ENCODE peak calls at places on chromosomes 6 and 20, in five cellular contexts. One of them, this sample, is unnamed.

GRCh38 chr6:148440877-148441453 is 98.3 kb downstream of the SASH1 start:
- DNase-seq in Peyer's patch: no peak
- DNase-seq in HL-60: no peak
- DNase-seq in H9: no peak
- DNase-seq in AG04450: peak
- DNase-seq in this sample: no peak

GRCh38 chr20:34472246-34472925 is 43.8 kb upstream of the DYNLRB1 start:
- DNase-seq in Peyer's patch: no peak
- DNase-seq in HL-60: no peak
- DNase-seq in H9: no peak
- DNase-seq in AG04450: no peak
- DNase-seq in this sample: no peak

GRCh38 chr20:1283522-1284210 is 17.6 kb downstream of the SNPH start:
- DNase-seq in Peyer's patch: no peak
- DNase-seq in HL-60: no peak
- DNase-seq in H9: no peak
- DNase-seq in AG04450: no peak
- DNase-seq in this sample: peak

GRCh38 chr20:50724851-50725721 is 6.3 kb upstream of the PARD6B start:
- DNase-seq in Peyer's patch: no peak
- DNase-seq in HL-60: no peak
- DNase-seq in H9: peak
- DNase-seq in AG04450: peak
- DNase-seq in this sample: no peak

GRCh38 chr6:30238178-30238795 is 25.1 kb upstream of the TRIM26 start:
- DNase-seq in Peyer's patch: no peak
- DNase-seq in HL-60: peak
- DNase-seq in H9: peak
- DNase-seq in AG04450: no peak
- DNase-seq in this sample: no peak

GRCh38 chr6:159948199-159948598 is 20.7 kb upstream of the IGF2R start:
- DNase-seq in Peyer's patch: no peak
- DNase-seq in HL-60: no peak
- DNase-seq in H9: no peak
- DNase-seq in AG04450: no peak
- DNase-seq in this sample: no peak

GRCh38 chr20:61520076-61520639 is 268.1 kb downstream of the CDH4 start:
- DNase-seq in Peyer's patch: no peak
- DNase-seq in HL-60: no peak
- DNase-seq in H9: no peak
- DNase-seq in AG04450: no peak
- DNase-seq in this sample: no peak

GRCh38 chr6:37916675-37917074 is 97.1 kb downstream of the ZFAND3 start:
- DNase-seq in Peyer's patch: no peak
- DNase-seq in HL-60: no peak
- DNase-seq in H9: no peak
- DNase-seq in AG04450: no peak
- DNase-seq in this sample: no peak

GRCh38 chr6:148885154-148885870 is 138.5 kb downstream of the UST start:
- DNase-seq in Peyer's patch: no peak
- DNase-seq in HL-60: no peak
- DNase-seq in H9: no peak
- DNase-seq in AG04450: peak
- DNase-seq in this sample: no peak

GRCh38 chr6:139962663-139963314 is 588.3 kb upstream of the CITED2 start:
- DNase-seq in Peyer's patch: no peak
- DNase-seq in HL-60: no peak
- DNase-seq in H9: no peak
- DNase-seq in AG04450: no peak
- DNase-seq in this sample: no peak

GRCh38 chr6:154931741-154932424 is 63.2 kb upstream of the TIAM2 start:
- DNase-seq in Peyer's patch: no peak
- DNase-seq in HL-60: no peak
- DNase-seq in H9: no peak
- DNase-seq in AG04450: peak
- DNase-seq in this sample: no peak

GRCh38 chr6:72464791-72465691 is 156.8 kb upstream of the KCNQ5 start:
- DNase-seq in Peyer's patch: no peak
- DNase-seq in HL-60: no peak
- DNase-seq in H9: no peak
- DNase-seq in AG04450: peak
- DNase-seq in this sample: no peak

GRCh38 chr6:64996301-64996700 is 710.7 kb downstream of the EYS start:
- DNase-seq in Peyer's patch: no peak
- DNase-seq in HL-60: no peak
- DNase-seq in H9: no peak
- DNase-seq in AG04450: no peak
- DNase-seq in this sample: no peak

GRCh38 chr6:89180971-89181370 is 35.1 kb downstream of the PM20D2 start:
- DNase-seq in Peyer's patch: no peak
- DNase-seq in HL-60: no peak
- DNase-seq in H9: no peak
- DNase-seq in AG04450: no peak
- DNase-seq in this sample: no peak

GRCh38 chr6:16270178-16270794 is 31.9 kb downstream of the GMPR start:
- DNase-seq in Peyer's patch: no peak
- DNase-seq in HL-60: no peak
- DNase-seq in H9: no peak
- DNase-seq in AG04450: no peak
- DNase-seq in this sample: no peak

GRCh38 chr20:5779071-5779470 is 28.9 kb downstream of the SHLD1 start:
- DNase-seq in Peyer's patch: no peak
- DNase-seq in HL-60: no peak
- DNase-seq in H9: no peak
- DNase-seq in AG04450: no peak
- DNase-seq in this sample: no peak

GRCh38 chr20:30502670-30503069 is 754.8 kb upstream of the DEFB115 start:
- DNase-seq in Peyer's patch: no peak
- DNase-seq in HL-60: no peak
- DNase-seq in H9: no peak
- DNase-seq in AG04450: no peak
- DNase-seq in this sample: no peak

GRCh38 chr20:52943185-52943841 is 28.8 kb upstream of the TSHZ2 start:
- DNase-seq in Peyer's patch: no peak
- DNase-seq in HL-60: peak
- DNase-seq in H9: no peak
- DNase-seq in AG04450: no peak
- DNase-seq in this sample: no peak

GRCh38 chr6:152173321-152173720 is 365.8 kb downstream of the ESR1 start:
- DNase-seq in Peyer's patch: no peak
- DNase-seq in HL-60: no peak
- DNase-seq in H9: no peak
- DNase-seq in AG04450: no peak
- DNase-seq in this sample: no peak

GRCh38 chr6:144351741-144352140 is 66.6 kb downstream of the UTRN start:
- DNase-seq in Peyer's patch: no peak
- DNase-seq in HL-60: no peak
- DNase-seq in H9: no peak
- DNase-seq in AG04450: no peak
- DNase-seq in this sample: no peak

GRCh38 chr6:1841131-1841530 is 231.4 kb downstream of the FOXC1 start:
- DNase-seq in Peyer's patch: no peak
- DNase-seq in HL-60: no peak
- DNase-seq in H9: no peak
- DNase-seq in AG04450: no peak
- DNase-seq in this sample: no peak

GRCh38 chr6:31308050-31308844 is 36.4 kb upstream of the HLA-C start:
- DNase-seq in Peyer's patch: peak
- DNase-seq in HL-60: no peak
- DNase-seq in H9: peak
- DNase-seq in AG04450: no peak
- DNase-seq in this sample: peak

GRCh38 chr6:41757931-41758640 is 10.9 kb upstream of the PGC start:
- DNase-seq in Peyer's patch: no peak
- DNase-seq in HL-60: no peak
- DNase-seq in H9: no peak
- DNase-seq in AG04450: no peak
- DNase-seq in this sample: no peak

GRCh38 chr6:134517863-134518262 is 200.0 kb upstream of the SGK1 start:
- DNase-seq in Peyer's patch: no peak
- DNase-seq in HL-60: no peak
- DNase-seq in H9: no peak
- DNase-seq in AG04450: no peak
- DNase-seq in this sample: no peak

GRCh38 chr6:22499815-22500214 is 69.6 kb upstream of the HDGFL1 start:
- DNase-seq in Peyer's patch: no peak
- DNase-seq in HL-60: no peak
- DNase-seq in H9: no peak
- DNase-seq in AG04450: no peak
- DNase-seq in this sample: no peak

GRCh38 chr6:39195792-39196385 is 33.4 kb downstream of the KCNK5 start:
- DNase-seq in Peyer's patch: no peak
- DNase-seq in HL-60: no peak
- DNase-seq in H9: no peak
- DNase-seq in AG04450: no peak
- DNase-seq in this sample: no peak

GRCh38 chr20:19549896-19550295 is 208.2 kb upstream of the RIN2 start:
- DNase-seq in Peyer's patch: no peak
- DNase-seq in HL-60: no peak
- DNase-seq in H9: no peak
- DNase-seq in AG04450: no peak
- DNase-seq in this sample: no peak

GRCh38 chr6:123030292-123030691 is 34.3 kb downstream of the CLVS2 start:
- DNase-seq in Peyer's patch: no peak
- DNase-seq in HL-60: no peak
- DNase-seq in H9: no peak
- DNase-seq in AG04450: no peak
- DNase-seq in this sample: no peak

GRCh38 chr6:85580878-85581267 is 12.8 kb downstream of the SNX14 start:
- DNase-seq in Peyer's patch: no peak
- DNase-seq in HL-60: no peak
- DNase-seq in H9: peak
- DNase-seq in AG04450: no peak
- DNase-seq in this sample: no peak

GRCh38 chr6:49570474-49571079 is 20.1 kb downstream of the C6orf141 start:
- DNase-seq in Peyer's patch: no peak
- DNase-seq in HL-60: no peak
- DNase-seq in H9: no peak
- DNase-seq in AG04450: no peak
- DNase-seq in this sample: no peak

GRCh38 chr6:68468244-68468884 is 166.7 kb upstream of the ADGRB3 start:
- DNase-seq in Peyer's patch: no peak
- DNase-seq in HL-60: no peak
- DNase-seq in H9: peak
- DNase-seq in AG04450: no peak
- DNase-seq in this sample: no peak
- TF ChIP-seq CTCF in Peyer's patch: no peak
- TF ChIP-seq CTCF in HL-60: no peak
- TF ChIP-seq CTCF in H9: peak
- TF ChIP-seq CTCF in AG04450: peak
- TF ChIP-seq CTCF in this sample: no peak

GRCh38 chr6:113763311-113763766 is 93.8 kb upstream of the MARCKS start:
- DNase-seq in Peyer's patch: no peak
- DNase-seq in HL-60: no peak
- DNase-seq in H9: no peak
- DNase-seq in AG04450: no peak
- DNase-seq in this sample: no peak
- H3K27ac ChIP-seq in Peyer's patch: no peak
- H3K27ac ChIP-seq in HL-60: peak
- H3K27ac ChIP-seq in H9: no peak
- H3K27ac ChIP-seq in AG04450: no peak
- H3K27ac ChIP-seq in this sample: no peak

GRCh38 chr6:33069021-33069738 is 4.3 kb downstream of the HLA-DPA1 start:
- DNase-seq in Peyer's patch: no peak
- DNase-seq in HL-60: no peak
- DNase-seq in H9: no peak
- DNase-seq in AG04450: no peak
- DNase-seq in this sample: no peak

GRCh38 chr6:33070909-33071308 is 2.5 kb downstream of the HLA-DPA1 start:
- DNase-seq in Peyer's patch: no peak
- DNase-seq in HL-60: no peak
- DNase-seq in H9: no peak
- DNase-seq in AG04450: no peak
- DNase-seq in this sample: no peak

GRCh38 chr6:33065312-33065711 is 8.1 kb downstream of the HLA-DPA1 start:
- DNase-seq in Peyer's patch: no peak
- DNase-seq in HL-60: no peak
- DNase-seq in H9: no peak
- DNase-seq in AG04450: no peak
- DNase-seq in this sample: no peak

GRCh38 chr6:33064723-33065122 is 8.7 kb downstream of the HLA-DPA1 start:
- DNase-seq in Peyer's patch: no peak
- DNase-seq in HL-60: no peak
- DNase-seq in H9: no peak
- DNase-seq in AG04450: no peak
- DNase-seq in this sample: no peak

DNA sequence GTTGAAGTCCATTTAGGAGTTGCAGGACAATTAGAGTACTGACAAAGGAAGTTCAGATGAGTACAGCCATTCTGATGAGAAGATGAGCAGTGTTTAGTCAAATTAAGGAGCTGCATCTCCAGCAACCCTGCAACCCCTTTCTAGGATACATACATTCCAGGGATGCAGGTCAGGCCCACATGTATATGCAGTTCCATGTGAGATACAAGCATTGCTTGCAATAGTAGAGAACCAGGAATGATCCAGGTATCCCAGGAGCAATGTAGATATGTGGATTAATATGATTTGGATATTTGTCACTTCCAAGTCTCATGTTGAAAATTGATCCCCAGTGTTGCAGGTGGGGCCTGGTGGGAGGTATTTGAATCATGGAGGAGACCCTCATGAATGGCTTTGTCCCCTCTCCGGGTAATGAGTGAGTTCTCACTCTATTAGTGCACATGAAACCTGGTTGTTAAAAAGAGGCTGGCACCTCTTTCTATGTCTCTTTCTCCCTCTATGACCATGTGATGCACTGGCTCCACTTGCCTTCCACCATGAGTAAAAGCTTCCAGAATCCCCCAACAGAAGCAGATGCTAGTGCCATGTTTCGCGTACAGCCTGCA is 6.4 kb downstream of the HLA-DPA1 start:
- DNase-seq in Peyer's patch: no peak
- DNase-seq in HL-60: no peak
- DNase-seq in H9: no peak
- DNase-seq in AG04450: no peak
- DNase-seq in this sample: no peak
- TF ChIP-seq CTCF in Peyer's patch: no peak
- TF ChIP-seq CTCF in HL-60: no peak
- TF ChIP-seq CTCF in H9: no peak
- TF ChIP-seq CTCF in AG04450: no peak
- TF ChIP-seq CTCF in this sample: no peak

GRCh38 chr6:166173292-166173951 is 5.8 kb upstream of the TBXT start:
- DNase-seq in Peyer's patch: no peak
- DNase-seq in HL-60: peak
- DNase-seq in H9: peak
- DNase-seq in AG04450: no peak
- DNase-seq in this sample: no peak

GRCh38 chr6:166176106-166176505 is 8.5 kb upstream of the TBXT start:
- DNase-seq in Peyer's patch: no peak
- DNase-seq in HL-60: no peak
- DNase-seq in H9: no peak
- DNase-seq in AG04450: no peak
- DNase-seq in this sample: no peak

GRCh38 chr6:166174031-166174430 is 6.4 kb upstream of the TBXT start:
- DNase-seq in Peyer's patch: no peak
- DNase-seq in HL-60: no peak
- DNase-seq in H9: no peak
- DNase-seq in AG04450: no peak
- DNase-seq in this sample: no peak

GRCh38 chr6:166169549-166170421 is 2.1 kb upstream of the TBXT start:
- DNase-seq in Peyer's patch: no peak
- DNase-seq in HL-60: no peak
- DNase-seq in H9: peak
- DNase-seq in AG04450: no peak
- DNase-seq in this sample: no peak

GRCh38 chr6:166172546-166172945 is 4.9 kb upstream of the TBXT start:
- DNase-seq in Peyer's patch: no peak
- DNase-seq in HL-60: no peak
- DNase-seq in H9: no peak
- DNase-seq in AG04450: no peak
- DNase-seq in this sample: no peak
- H3K27ac ChIP-seq in Peyer's patch: no peak
- H3K27ac ChIP-seq in HL-60: no peak
- H3K27ac ChIP-seq in H9: no peak
- H3K27ac ChIP-seq in AG04450: no peak
- H3K27ac ChIP-seq in this sample: no peak

This sample was measured in CD4-positive, alpha-beta T cell.